ENCODE peak calls at places on chromosomes 1 and 21, in seven cellular contexts. R, J, V, F, O, W and L are unnamed samples.

GRCh38 chr1:204134103-204134502 is 17.7 kb downstream of the ETNK2 start:
- DNase-seq in F (no peak), W (no peak), V (no peak), O (no peak), R (no peak), J (no peak), L (no peak)

GRCh38 chr1:154478013-154478412 is 24.0 kb upstream of the TDRD10 start:
- DNase-seq in W (no peak), F (no peak), J (no peak), V (no peak), O (no peak), R (no peak), L (no peak)

GRCh38 chr1:49364676-49365075 is 588.0 kb upstream of the BEND5 start:
- DNase-seq in O (no peak), R (no peak), V (no peak), F (no peak), W (peak; percentile 25), J (no peak), L (no peak)

GRCh38 chr1:43881415-43881814 is 52.2 kb upstream of the ARTN start:
- DNase-seq in W (no peak), R (no peak), O (no peak), J (no peak), V (no peak), F (no peak), L (no peak)

GRCh38 chr1:172588296-172589291 is 55.6 kb downstream of the SUCO start:
- DNase-seq in J (no peak), F (peak; percentile 28), W (no peak), O (no peak), R (no peak), V (no peak), L (no peak)

GRCh38 chr1:35577071-35577998 is 4.2 kb downstream of the TFAP2E start:
- DNase-seq in V (no peak), O (no peak), R (peak; percentile 45), F (peak; percentile 48), J (no peak), W (no peak), L (peak; percentile 53)

GRCh38 chr1:40708750-40709099 is 17.2 kb downstream of the NFYC start:
- DNase-seq in R (no peak), V (peak; percentile 98), O (no peak), F (no peak), J (peak; percentile 94), W (peak; percentile 100), L (no peak)

GRCh38 chr1:119380983-119381662 is 12.5 kb downstream of the HAO2 start:
- DNase-seq in F (no peak), V (no peak), J (no peak), W (no peak), R (no peak), O (no peak), L (no peak)

GRCh38 chr21:35226302-35226701 is 177.2 kb upstream of the RUNX1 start:
- DNase-seq in O (no peak), V (no peak), R (no peak), W (no peak), F (no peak), J (no peak), L (no peak)

GRCh38 chr1:3780901-3781300 is 8.4 kb downstream of the SMIM1 start:
- DNase-seq in W (no peak), J (no peak), F (no peak), V (no peak), O (no peak), R (no peak), L (no peak)

GRCh38 chr1:205851993-205852392 is 2.1 kb upstream of the PM20D1 start:
- DNase-seq in R (no peak), F (peak; percentile 73), W (no peak), O (no peak), V (no peak), J (no peak), L (no peak)

GRCh38 chr1:88998716-88999115 is 6.3 kb upstream of the KYAT3 start:
- DNase-seq in W (peak; percentile 68), O (peak; percentile 80), V (peak; percentile 81), R (no peak), F (peak; percentile 32), J (peak; percentile 62), L (no peak)

GRCh38 chr1:203388683-203389082 is 37.8 kb upstream of the FMOD start:
- DNase-seq in R (no peak), O (no peak), W (no peak), F (no peak), V (no peak), J (no peak), L (no peak)

GRCh38 chr21:36480618-36481017 is 696 bp upstream of the CLDN14 start:
- DNase-seq in O (no peak), F (no peak), J (no peak), W (no peak), V (no peak), R (no peak), L (no peak)

GRCh38 chr1:1000357-1001056 is 610 bp upstream of the HES4 start:
- DNase-seq in J (peak; percentile 39), R (peak; percentile 41), W (peak; percentile 17), V (peak; percentile 81), O (peak; percentile 61), F (peak; percentile 78), L (peak; percentile 86)

GRCh38 chr1:181166377-181167196 is 78.1 kb downstream of the IER5 start:
- DNase-seq in F (peak; percentile 80), W (peak; percentile 57), V (peak; percentile 78), O (peak; percentile 88), R (peak; percentile 47), J (peak; percentile 60), L (peak; percentile 75)

GRCh38 chr1:164767257-164768044 is 208.5 kb downstream of the PBX1 start:
- DNase-seq in F (no peak), V (no peak), R (no peak), O (no peak), W (no peak), J (no peak), L (no peak)

GRCh38 chr1:89363196-89363595 is 663 bp upstream of the GBP6 start:
- DNase-seq in R (no peak), W (no peak), V (no peak), O (no peak), J (no peak), F (no peak), L (no peak)

GRCh38 chr1:219422811-219423598 is 189.9 kb downstream of the ZC3H11B start:
- DNase-seq in F (no peak), J (no peak), W (no peak), O (no peak), R (no peak), V (no peak), L (no peak)

GRCh38 chr1:179310721-179311120 is 17.1 kb downstream of the SOAT1 start:
- DNase-seq in F (no peak), V (no peak), O (no peak), R (no peak), W (no peak), J (no peak), L (no peak)

GRCh38 chr21:31660134-31660565 is 657 bp downstream of the SOD1 start:
- DNase-seq in R (no peak), W (no peak), F (no peak), O (peak; percentile 40), V (peak; percentile 32), J (no peak), L (no peak)

GRCh38 chr1:119987112-119987511 is 82.3 kb downstream of the NOTCH2 start:
- DNase-seq in V (no peak), O (no peak), J (no peak), W (no peak), R (no peak), F (peak; percentile 34), L (no peak)

GRCh38 chr21:32021319-32022027 is 148.7 kb downstream of the HUNK start:
- DNase-seq in F (peak; percentile 85), V (no peak), J (no peak), W (no peak), R (no peak), O (peak; percentile 43), L (no peak)

GRCh38 chr1:241717975-241718374 is 65.9 kb downstream of the WDR64 start:
- DNase-seq in W (no peak), V (no peak), R (no peak), F (no peak), J (peak; percentile 71), O (no peak), L (no peak)

GRCh38 chr1:42456754-42457089 is 379 bp downstream of the PPCS start:
- DNase-seq in V (peak; percentile 77), F (peak; percentile 72), W (peak; percentile 88), J (peak; percentile 72), O (peak; percentile 52), R (peak; percentile 36), L (peak; percentile 24)

GRCh38 chr1:53899206-53899628 is 5.2 kb downstream of the DIO1 start:
- DNase-seq in V (peak; percentile 88), R (no peak), J (no peak), O (peak; percentile 38), F (peak; percentile 31), W (peak; percentile 62), L (no peak)

GRCh38 chr1:200971955-200972711 is 51.4 kb downstream of the KIF21B start:
- DNase-seq in R (peak; percentile 53), J (peak; percentile 36), W (peak; percentile 38), V (peak; percentile 44), F (peak; percentile 67), O (peak; percentile 59), L (peak; percentile 49)

GRCh38 chr1:110380667-110381283 is 10.1 kb downstream of the SLC16A4 start:
- DNase-seq in R (no peak), V (no peak), F (no peak), J (no peak), W (no peak), O (no peak), L (no peak)

GRCh38 chr21:33011462-33011861 is 14.3 kb upstream of the OLIG2 start:
- DNase-seq in W (peak; percentile 30), F (peak; percentile 61), O (no peak), J (no peak), R (no peak), V (no peak), L (no peak)